ENCODE peak calls at places on chromosomes 13 and 19, in five cellular contexts. T, S, X, K and L are unnamed samples.
A peak's percentile ranks its signal among the peaks of the same experiment; 100 is the strongest.

GRCh38 chr13:78194904-78195639 is 276.4 kb upstream of the EDNRB start:
- DNase-seq in T (peak; percentile 76), S (peak; percentile 26), K (no peak), X (peak; percentile 59), L (no peak)

GRCh38 chr19:15379996-15380647 is 535 bp upstream of the AKAP8 start:
- DNase-seq in K (peak; percentile 74), S (no peak), T (peak; percentile 63), X (peak; percentile 54), L (peak; percentile 91)

GRCh38 chr13:36142735-36143134 is 11.6 kb upstream of the DCLK1 start:
- DNase-seq in S (no peak), T (no peak), X (no peak), K (no peak), L (no peak)

GRCh38 chr13:20351279-20352022 is 119.3 kb upstream of the GJB6 start:
- DNase-seq in K (no peak), S (no peak), X (peak; percentile 51), T (peak; percentile 78), L (no peak)

GRCh38 chr19:14434157-14434501 is 1.0 kb downstream of the PKN1 start:
- DNase-seq in S (no peak), T (peak; percentile 43), K (no peak), X (peak; percentile 12), L (no peak)

GRCh38 chr19:17953869-17954268 is 13.0 kb upstream of the KCNN1 start:
- DNase-seq in X (no peak), S (no peak), K (no peak), T (no peak), L (no peak)

GRCh38 chr19:17871878-17872250 is at the start of gene SLC5A5:
- DNase-seq in T (no peak), X (no peak), S (no peak), K (no peak), L (no peak)

GRCh38 chr19:54281008-54281728 is at the start of gene LILRB2:
- DNase-seq in S (no peak), X (no peak), K (no peak), T (no peak), L (no peak)

GRCh38 chr19:10603873-10604459 is 16.9 kb upstream of the AP1M2 start:
- DNase-seq in X (no peak), S (no peak), T (no peak), K (no peak), L (no peak)

GRCh38 chr19:44684892-44685847 is 13.8 kb upstream of the CEACAM16 start:
- DNase-seq in X (peak; percentile 92), S (peak; percentile 17), K (no peak), T (peak; percentile 93), L (no peak)

GRCh38 chr13:58884353-58884752 is 1252.8 kb downstream of the PCDH17 start:
- DNase-seq in X (no peak), S (no peak), K (no peak), T (no peak), L (no peak)

GRCh38 chr19:53927745-53928144 is 18.7 kb downstream of the CACNG7 start:
- DNase-seq in T (peak; percentile 68), X (peak; percentile 74), S (peak; percentile 65), K (peak; percentile 38), L (no peak)

GRCh38 chr19:16624236-16624635 is 3.8 kb downstream of the MED26 start:
- DNase-seq in S (no peak), K (no peak), T (no peak), X (no peak), L (no peak)

GRCh38 chr13:19981685-19982238 is 23.2 kb downstream of the ZMYM2 start:
- DNase-seq in S (no peak), T (no peak), X (no peak), K (no peak), L (no peak)

GRCh38 chr13:46122304-46122703 is 17.5 kb upstream of the CPB2 start:
- DNase-seq in S (no peak), T (no peak), K (no peak), X (no peak), L (no peak)

GRCh38 chr13:114096811-114097503 is 35.5 kb downstream of the RASA3 start:
- DNase-seq in X (no peak), S (no peak), K (no peak), T (no peak), L (no peak)

GRCh38 chr13:74056829-74057564 is 77.2 kb downstream of the KLF12 start:
- DNase-seq in S (no peak), X (peak; percentile 16), T (no peak), K (no peak), L (peak; percentile 52)

GRCh38 chr19:15640294-15640903 is at the start of gene CYP4F3:
- DNase-seq in K (no peak), T (peak; percentile 13), X (peak; percentile 4), S (no peak), L (peak; percentile 88)

GRCh38 chr19:12202250-12202649 is 39.4 kb downstream of the ZNF136 start:
- DNase-seq in S (no peak), T (peak; percentile 30), K (no peak), X (no peak), L (no peak)

GRCh38 chr19:49336482-49337266 is 1.5 kb downstream of the CD37 start:
- DNase-seq in T (no peak), K (no peak), X (no peak), S (no peak), L (no peak)
- H3K9ac ChIP-seq in T (no peak overlapping the region), K (no peak overlapping the region), X (no peak overlapping the region), S (no peak overlapping the region), L (no peak overlapping the region)

GRCh38 chr19:30156646-30157045 is 214.6 kb downstream of the URI1 start:
- DNase-seq in T (no peak), K (no peak), X (no peak), S (no peak), L (no peak)
- H3K4me1 ChIP-seq in T (no peaks in the 10 kb centered on the region), K (no peaks in the 10 kb centered on the region), X (no peaks in the 10 kb centered on the region), S (no peaks in the 10 kb centered on the region), L (no peaks in the 10 kb centered on the region)

DNA sequence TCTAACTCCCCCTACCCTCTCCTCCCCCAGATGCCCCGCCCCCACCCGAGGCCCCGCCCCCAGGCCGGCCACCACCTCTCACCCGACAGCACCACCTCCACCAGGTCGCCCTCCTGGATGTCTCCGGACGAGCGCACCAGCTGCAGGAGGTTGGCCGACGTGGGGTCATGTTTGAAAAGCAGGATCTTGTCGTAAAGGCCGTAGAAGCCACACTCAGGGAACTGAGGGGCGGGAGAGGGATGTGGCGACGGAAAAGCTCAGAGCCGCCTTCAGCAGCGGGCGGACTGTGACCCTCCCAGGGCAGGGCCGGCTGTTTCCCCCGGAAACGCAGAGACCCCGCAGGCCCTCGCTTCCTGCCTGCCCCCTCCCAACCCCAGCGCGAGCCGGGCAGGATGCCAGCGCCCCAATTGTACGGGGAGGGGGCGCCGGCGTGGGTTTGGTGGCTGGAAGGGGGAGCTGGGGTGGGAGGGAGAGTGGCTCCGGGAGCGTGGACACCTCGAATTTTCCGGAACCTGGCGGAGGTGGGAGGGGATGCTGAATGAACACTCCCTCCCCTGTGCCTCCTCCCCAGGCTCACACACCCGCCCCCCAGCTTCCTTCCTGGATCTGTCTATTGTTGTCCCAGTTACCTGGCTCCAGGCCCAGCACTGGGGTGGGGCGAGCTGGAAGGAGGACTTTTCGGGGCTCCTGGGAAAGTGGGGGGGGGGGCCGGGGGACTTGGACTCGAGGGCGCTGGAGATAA is 3.0 kb downstream of the PRKD2 start:
- DNase-seq in S (no peak), X (peak; percentile 71), K (peak; percentile 83), T (peak; percentile 91), L (peak; percentile 97)
- H3K9ac ChIP-seq in S (peak overlapping the region; percentile 77), X (peak overlapping the region; percentile 85), K (peak overlapping the region; percentile 96), T (peak overlapping the region; percentile 89), L (peak overlapping the region; percentile 92)

GRCh38 chr19:4567584-4568071 is 8.1 kb upstream of the SEMA6B start:
- DNase-seq in T (peak; percentile 41), K (peak; percentile 37), S (peak; percentile 60), X (peak; percentile 61), L (peak; percentile 83)

GRCh38 chr19:4568884-4569283 is 9.4 kb upstream of the SEMA6B start:
- DNase-seq in T (no peak), X (no peak), K (no peak), S (no peak), L (no peak)

GRCh38 chr19:4570916-4571304 is 11.4 kb upstream of the SEMA6B start:
- DNase-seq in K (no peak), T (no peak), S (no peak), X (no peak), L (no peak)

GRCh38 chr19:4570423-4570822 is 10.9 kb upstream of the SEMA6B start:
- DNase-seq in S (no peak), T (no peak), K (no peak), X (no peak), L (no peak)

GRCh38 chr19:4566402-4567051 is 7.0 kb upstream of the SEMA6B start:
- DNase-seq in K (no peak), X (no peak), S (no peak), T (no peak), L (no peak)
- H3K4me1 ChIP-seq in K (no peaks in the 10 kb centered on the region), X (no peaks in the 10 kb centered on the region), S (no peaks in the 10 kb centered on the region), T (no peaks in the 10 kb centered on the region), L (no peaks in the 10 kb centered on the region)